ENCODE peak calls at places on chromosome 19, in four cellular contexts. J is WTC11, U is progenitor cell of endocrine pancreas, V is heart left ventricle. L is an unnamed sample.
A peak's percentile ranks its signal among the peaks of the same experiment; 100 is the strongest.

GRCh38 chr19:7783991-7784421 is 21.0 kb downstream of the CLEC4M start:
- DNase-seq in J (no peak), U (no peak), V (no peak), L (no peak)

GRCh38 chr19:10505583-10506229 is 2.5 kb upstream of the KEAP1 start:
- DNase-seq in J (peak; percentile 90), U (peak; percentile 55), V (peak; percentile 71), L (peak; percentile 8)

GRCh38 chr19:973726-974563 is 10.2 kb upstream of the WDR18 start:
- DNase-seq in J (no peak), U (no peak), V (no peak), L (no peak)

GRCh38 chr19:5292453-5292842 is 48.2 kb downstream of the PTPRS start:
- DNase-seq in J (no peak), U (no peak), V (no peak), L (no peak)

GRCh38 chr19:11069451-11070009 is 19.7 kb upstream of the LDLR start:
- DNase-seq in J (no peak), U (no peak), V (no peak), L (no peak)

GRCh38 chr19:47161876-47162489 is 31.3 kb downstream of the SAE1 start:
- DNase-seq in J (no peak), U (no peak), V (no peak), L (no peak)

GRCh38 chr19:18763674-18764590 is 27.2 kb downstream of the COMP start:
- DNase-seq in J (no peak), U (no peak), V (no peak), L (no peak)

GRCh38 chr19:46753420-46754155 is 7.3 kb upstream of the STRN4 start:
- DNase-seq in J (peak; percentile 77), U (no peak), V (no peak), L (no peak)

GRCh38 chr19:35021016-35021415 is 9.3 kb upstream of the SCN1B start:
- DNase-seq in J (no peak), U (no peak), V (no peak), L (no peak)

GRCh38 chr19:19185853-19186728 is 5.9 kb downstream of the BORCS8 start:
- DNase-seq in J (peak; percentile 89), U (peak; percentile 31), V (no peak), L (no peak)

GRCh38 chr19:15836595-15837398 is 21.3 kb upstream of the OR10H1 start:
- DNase-seq in J (peak; percentile 89), U (no peak), V (peak; percentile 96), L (peak; percentile 74)

GRCh38 chr19:31819837-31820236 is 470.6 kb upstream of the TSHZ3 start:
- DNase-seq in J (no peak), U (no peak), V (no peak), L (no peak)

GRCh38 chr19:17391371-17392151 is 2.4 kb downstream of the CCDC194 start:
- DNase-seq in J (peak; percentile 28), U (no peak), V (no peak), L (no peak)

GRCh38 chr19:48635966-48636858 is 967 bp downstream of the DBP start:
- DNase-seq in J (no peak), U (no peak), V (peak; percentile 69), L (no peak)

DNA sequence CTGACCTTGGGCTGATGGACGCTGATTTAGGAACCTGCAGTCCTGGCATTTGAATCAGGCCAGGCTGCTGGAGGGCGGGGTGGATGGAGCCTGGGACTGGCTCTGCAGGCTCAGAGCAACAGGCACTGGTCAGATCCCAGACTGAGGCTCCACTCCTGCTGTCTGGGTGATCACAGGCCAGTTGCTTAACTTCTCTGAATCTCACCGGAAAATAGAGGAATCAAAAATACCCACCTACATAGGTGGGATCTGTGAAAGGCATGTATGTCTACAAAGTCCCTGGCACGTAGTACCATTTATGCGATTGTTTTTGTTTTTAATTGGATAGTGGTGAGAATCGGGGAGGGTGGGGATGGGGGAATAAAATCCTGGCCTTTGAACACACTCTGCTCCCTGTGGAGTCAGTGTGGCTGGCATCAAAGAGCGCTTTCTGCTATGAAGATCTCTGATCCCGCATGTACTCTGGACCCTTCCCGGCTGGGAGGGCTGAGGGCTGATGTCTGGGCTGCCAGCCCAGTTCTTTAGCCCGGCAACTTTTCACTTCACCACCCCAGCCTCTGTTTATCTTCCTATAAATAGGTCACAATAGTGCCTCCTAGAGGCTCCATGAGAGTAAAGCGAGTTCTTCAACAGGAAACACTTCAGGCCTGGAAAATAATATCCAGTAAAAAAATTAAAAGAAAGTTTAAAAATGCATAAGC is 292.3 kb downstream of the ZNF536 start:
- DNase-seq in J (peak; percentile 35), U (no peak), V (peak; percentile 36), L (no peak)
- TF ChIP-seq CTCF in J (no peak), U (peak; percentile 53), V (peak; percentile 13), L (peak; percentile 49)

DNA sequence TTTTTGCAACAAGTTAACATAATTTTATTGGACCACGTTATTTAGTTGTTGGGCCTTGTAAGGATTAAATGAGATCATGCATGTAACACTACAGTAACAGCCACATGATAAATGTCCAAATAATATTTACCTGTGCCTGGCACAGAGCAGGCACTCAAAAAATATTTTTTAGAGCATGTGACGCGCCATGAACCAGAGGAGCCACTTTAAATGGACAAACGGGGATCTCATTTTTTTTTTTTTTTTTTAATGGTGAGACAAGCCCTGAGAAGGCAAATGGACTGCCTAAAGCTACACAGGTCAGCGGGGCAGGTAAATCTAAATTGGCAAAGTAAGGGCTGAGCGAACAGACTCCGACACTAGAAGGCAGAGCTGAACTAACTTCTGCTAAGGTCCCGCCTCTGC is 840 bp upstream of the RPS19 start:
- DNase-seq in J (no peak), U (no peak), V (no peak), L (no peak)
- TF ChIP-seq CTCF in J (no peak), U (no peak), V (no peak), L (no peak)

GRCh38 chr19:3798137-3798536 is 12.0 kb upstream of the MATK start:
- DNase-seq in J (no peak), U (no peak), V (no peak), L (no peak)
- TF ChIP-seq CTCF in J (no peak), U (no peak), V (no peak), L (no peak)

DNA sequence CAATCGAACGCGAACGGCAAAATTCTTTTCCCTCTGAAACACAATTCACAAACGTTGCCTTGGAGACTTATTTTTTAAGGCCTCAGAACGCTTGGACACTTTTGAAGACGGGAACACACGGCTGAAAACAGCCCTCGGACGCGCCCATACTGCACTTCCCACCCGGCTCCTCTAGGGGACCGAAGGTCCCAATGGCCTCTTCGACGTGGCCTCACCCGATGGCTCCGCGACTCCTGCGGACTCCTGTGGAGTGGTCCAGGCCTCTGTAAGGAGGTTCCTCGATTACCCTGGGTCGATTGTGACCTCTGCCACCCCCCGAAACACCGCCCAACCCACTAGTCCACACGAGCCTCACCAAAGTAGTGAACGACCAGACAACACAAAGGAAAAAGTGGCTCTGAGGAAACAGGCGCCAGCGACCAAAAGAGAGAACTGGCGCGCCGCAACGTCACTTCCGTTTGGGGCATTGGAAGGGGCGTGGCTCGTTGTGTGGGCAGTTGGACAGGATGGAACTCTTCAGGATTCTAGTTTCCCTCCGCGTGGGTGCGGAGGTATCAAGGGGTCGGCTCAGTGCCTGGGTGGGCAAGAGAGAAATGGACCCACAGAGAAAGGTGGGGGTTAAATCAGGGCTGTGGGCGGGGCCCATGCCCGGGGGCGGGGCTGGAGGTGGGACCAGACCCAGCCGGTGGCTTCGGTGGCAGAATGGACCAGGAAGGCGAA is at the start of gene ZNF560:
- DNase-seq in J (peak; percentile 59), U (no peak), V (no peak), L (no peak)
- TF ChIP-seq CTCF in J (peak; percentile 55), U (no peak), V (no peak), L (no peak)

GRCh38 chr19:13334801-13335481 is 171.3 kb downstream of the CACNA1A start:
- DNase-seq in J (no peak), U (no peak), V (no peak), L (no peak)
- TF ChIP-seq CTCF in J (no peak), U (no peak), V (no peak), L (no peak)

L was measured in astrocyte of the cerebellum.